ENCODE peak calls at places on chromosomes 1 and 21, in ten cellular contexts. K, B, Q, G, Z, L, O, S, X and N are unnamed samples.

GRCh38 chr21:33327792-33328433 is 3.1 kb downstream of the IFNAR1 start:
- DNase-seq in Q (no peak), L (no peak), Z (no peak), K (no peak), B (no peak), O (no peak), S (no peak), G (no peak), X (no peak), N (no peak)

GRCh38 chr1:204549313-204549712 is 33.1 kb downstream of the MDM4 start:
- DNase-seq in S (no peak), L (no peak), B (no peak), O (no peak), X (no peak), Z (no peak), Q (no peak), G (no peak), K (no peak), N (no peak)

GRCh38 chr1:16126160-16126559 is 29.7 kb downstream of the EPHA2 start:
- DNase-seq in G (no peak), S (no peak), Q (no peak), X (no peak), O (no peak), B (no peak), K (no peak), Z (no peak), L (no peak), N (no peak)

GRCh38 chr1:59475737-59476136 is 178.8 kb downstream of the FGGY start:
- DNase-seq in G (no peak), K (no peak), O (no peak), S (no peak), B (no peak), Q (no peak), X (peak; percentile 10), L (no peak), Z (no peak), N (no peak)

GRCh38 chr1:209645574-209646452 is 6.4 kb downstream of the LAMB3 start:
- DNase-seq in Z (no peak), S (no peak), L (peak; percentile 51), G (no peak), Q (no peak), O (no peak), B (no peak), K (no peak), X (no peak), N (no peak)

GRCh38 chr1:99850458-99850974 is 355 bp downstream of the AGL start:
- DNase-seq in S (no peak), X (peak; percentile 37), G (no peak), L (peak; percentile 16), K (no peak), Q (no peak), O (no peak), Z (no peak), B (no peak), N (no peak)

GRCh38 chr1:157758018-157758417 is 18.9 kb downstream of the FCRL2 start:
- DNase-seq in O (no peak), S (no peak), X (no peak), L (no peak), Q (no peak), G (no peak), K (no peak), B (no peak), Z (no peak), N (no peak)

GRCh38 chr1:10833630-10834557 is 37.4 kb upstream of the CASZ1 start:
- DNase-seq in S (no peak), O (no peak), K (no peak), Z (no peak), B (no peak), L (peak; percentile 9), Q (no peak), G (no peak), X (no peak), N (no peak)

GRCh38 chr1:93317207-93317606 is 28.5 kb upstream of the DR1 start:
- DNase-seq in Q (peak; percentile 27), O (no peak), Z (peak; percentile 18), K (no peak), X (no peak), S (no peak), L (no peak), B (no peak), G (peak; percentile 67), N (no peak)

GRCh38 chr1:229070168-229070567 is 200.7 kb upstream of the RAB4A start:
- DNase-seq in Z (peak; percentile 66), O (peak; percentile 77), K (no peak), L (peak; percentile 81), X (peak; percentile 69), Q (peak; percentile 75), S (peak; percentile 72), B (peak; percentile 81), G (peak; percentile 99), N (peak; percentile 95)

GRCh38 chr1:52423771-52424170 is 19.4 kb downstream of the PRPF38A start:
- DNase-seq in O (no peak), K (no peak), S (peak; percentile 27), L (no peak), Z (no peak), B (no peak), X (no peak), Q (no peak), G (no peak), N (no peak)

GRCh38 chr1:241156231-241156965 is 200.6 kb downstream of the RGS7 start:
- DNase-seq in G (no peak), S (peak; percentile 94), K (peak; percentile 5), O (no peak), L (no peak), Z (peak; percentile 64), Q (no peak), B (peak; percentile 39), X (peak; percentile 30), N (peak; percentile 73)

GRCh38 chr1:117013310-117013850 is 11.8 kb downstream of the CD101 start:
- DNase-seq in Z (no peak), X (no peak), Q (no peak), G (no peak), B (peak; percentile 37), L (no peak), K (peak; percentile 53), S (no peak), O (no peak), N (no peak)

GRCh38 chr1:65310078-65310587 is 790 bp downstream of the DNAJC6 start:
- DNase-seq in Z (peak; percentile 9), L (no peak), B (no peak), S (no peak), G (no peak), O (no peak), Q (peak; percentile 26), X (no peak), K (no peak), N (no peak)

GRCh38 chr1:224447251-224447650 is 12.7 kb upstream of the WDR26 start:
- DNase-seq in K (no peak), X (peak; percentile 83), G (peak; percentile 74), Q (no peak), B (no peak), O (no peak), S (no peak), Z (no peak), L (peak; percentile 79), N (peak; percentile 92)

GRCh38 chr1:224450956-224451350 is 16.4 kb upstream of the WDR26 start:
- DNase-seq in B (no peak), X (no peak), K (no peak), L (no peak), Q (no peak), S (no peak), Z (no peak), G (no peak), O (no peak), N (no peak)

GRCh38 chr1:224447971-224448370 is 13.4 kb upstream of the WDR26 start:
- DNase-seq in K (no peak), Q (no peak), L (no peak), G (no peak), Z (no peak), O (no peak), B (no peak), S (no peak), X (no peak), N (no peak)

GRCh38 chr1:224450164-224450955 is 15.8 kb upstream of the WDR26 start:
- DNase-seq in G (no peak), Q (no peak), Z (no peak), X (no peak), L (no peak), S (no peak), O (no peak), B (no peak), K (no peak), N (no peak)

GRCh38 chr1:224448428-224449017 is 13.9 kb upstream of the WDR26 start:
- DNase-seq in K (no peak), Z (no peak), G (no peak), X (no peak), B (no peak), Q (no peak), O (no peak), L (no peak), S (no peak), N (no peak)
- H3K9me3 ChIP-seq in K (no peaks in the 10 kb centered on the region), Z (no peaks in the 10 kb centered on the region), G (no peaks in the 10 kb centered on the region), X (no peaks in the 10 kb centered on the region), B (no peaks in the 10 kb centered on the region), Q (no peaks in the 10 kb centered on the region), O (no peaks in the 10 kb centered on the region), L (no peaks in the 10 kb centered on the region), S (no peaks in the 10 kb centered on the region), N (no peaks in the 10 kb centered on the region)

GRCh38 chr21:30612132-30612531 is 1.6 kb downstream of the KRTAP6-1 start:
- DNase-seq in G (no peak), B (no peak), O (no peak), Z (no peak), Q (no peak), K (no peak), X (no peak), S (no peak), L (no peak), N (no peak)
- H3K9me3 ChIP-seq in G (no peaks in the 10 kb centered on the region), B (no peaks in the 10 kb centered on the region), O (no peaks in the 10 kb centered on the region), Z (no peaks in the 10 kb centered on the region), Q (peaks cover 7% of the 10 kb centered on the region), K (no peaks in the 10 kb centered on the region), X (no peaks in the 10 kb centered on the region), S (no peaks in the 10 kb centered on the region), L (no peaks in the 10 kb centered on the region), N (no peaks in the 10 kb centered on the region)

DNA sequence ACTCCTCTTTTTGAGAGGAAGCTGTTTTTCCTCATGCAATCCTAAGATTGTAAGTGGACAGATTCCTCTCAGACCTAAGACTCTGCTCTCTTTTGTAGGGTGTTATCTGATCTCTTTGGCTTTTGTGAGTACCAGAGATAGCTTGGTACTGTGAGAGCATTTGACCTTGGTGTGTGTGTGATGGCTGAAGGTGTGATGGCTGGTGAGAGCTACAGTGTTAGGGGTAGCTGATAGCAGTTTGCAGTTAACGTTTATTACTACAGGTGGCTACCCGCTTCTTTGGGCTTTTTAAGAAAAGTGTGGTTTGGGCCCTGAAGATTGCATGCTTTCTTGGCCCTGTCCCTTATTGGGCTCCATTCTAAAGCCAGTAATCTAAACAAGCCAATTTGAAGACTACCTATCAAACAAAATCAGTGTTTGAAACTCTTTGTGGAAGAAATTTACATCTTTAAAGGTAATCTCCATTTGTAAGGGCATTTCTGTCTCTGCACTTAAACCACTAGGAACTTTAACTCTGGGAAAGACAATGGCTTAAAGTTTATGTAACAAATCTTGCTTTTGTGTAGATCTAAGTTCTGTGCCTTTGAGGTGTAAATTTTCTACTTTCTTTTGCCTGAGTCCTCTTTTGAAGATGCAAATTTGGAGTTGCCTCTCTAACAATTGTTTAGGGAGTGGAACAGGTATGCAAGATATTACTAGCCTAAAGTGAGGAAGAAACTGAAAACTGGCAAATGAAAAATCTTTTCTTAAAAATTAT is 85.3 kb upstream of the SERBP1 start:
- DNase-seq in L (no peak), G (no peak), B (no peak), X (no peak), Q (no peak), S (no peak), O (no peak), K (no peak), Z (no peak), N (no peak)
- H3K9me3 ChIP-seq in L (no peaks in the 10 kb centered on the region), G (no peaks in the 10 kb centered on the region), B (peaks cover 11% of the 10 kb centered on the region), X (peaks cover 10% of the 10 kb centered on the region), Q (no peaks in the 10 kb centered on the region), S (peaks cover 2% of the 10 kb centered on the region), O (no peaks in the 10 kb centered on the region), K (peaks cover 15% of the 10 kb centered on the region), Z (no peaks in the 10 kb centered on the region), N (no peaks in the 10 kb centered on the region)

GRCh38 chr1:78779831-78780230 is 130.2 kb downstream of the IFI44 start:
- DNase-seq in Z (no peak), B (no peak), X (peak; percentile 62), G (no peak), S (no peak), L (peak; percentile 57), O (no peak), Q (no peak), K (no peak), N (no peak)
- H3K9me3 ChIP-seq in Z (no peaks in the 10 kb centered on the region), B (no peaks in the 10 kb centered on the region), X (no peaks in the 10 kb centered on the region), G (no peaks in the 10 kb centered on the region), S (no peaks in the 10 kb centered on the region), L (no peaks in the 10 kb centered on the region), O (no peaks in the 10 kb centered on the region), Q (no peaks in the 10 kb centered on the region), K (no peaks in the 10 kb centered on the region), N (no peaks in the 10 kb centered on the region)